ENCODE peak calls at places on chromosomes 3 and 15, in seven cellular contexts. K is mesenchymal stem cell, Q is neuronal stem cell, I is H9, F is IMR-90, V is H1, E is trophoblast cell. S is an unnamed sample.

GRCh38 chr3:14324224-14324944 is 78.0 kb upstream of the SLC6A6 start:
- DNase-seq in K (peak; percentile 34), Q (no peak), I (no peak), F (peak; percentile 13), V (no peak), E (peak; percentile 92), S (peak; percentile 95)

GRCh38 chr15:77291107-77291506 is 128.8 kb downstream of the PEAK1 start:
- DNase-seq in K (no peak), Q (no peak), I (no peak), F (no peak), V (no peak), E (no peak), S (no peak)

GRCh38 chr3:12993022-12993622 is 80.1 kb downstream of the IQSEC1 start:
- DNase-seq in K (peak; percentile 39), Q (peak; percentile 61), I (peak; percentile 84), F (peak; percentile 11), V (peak; percentile 77), E (peak; percentile 91), S (peak; percentile 94)

GRCh38 chr3:73294532-73294931 is 233.1 kb downstream of the EBLN2 start:
- DNase-seq in K (no peak), Q (no peak), I (peak; percentile 35), F (no peak), V (no peak), E (no peak), S (peak; percentile 48)

GRCh38 chr3:38473229-38473628 is 19.5 kb downstream of the ACVR2B start:
- DNase-seq in K (peak; percentile 10), Q (no peak), I (no peak), F (no peak), V (no peak), E (no peak), S (peak; percentile 24)

GRCh38 chr3:156181509-156181908 is 61.1 kb downstream of the KCNAB1 start:
- DNase-seq in K (peak; percentile 14), Q (no peak), I (no peak), F (peak; percentile 72), V (no peak), E (peak; percentile 23), S (peak; percentile 19)

GRCh38 chr3:189404036-189404435 is 227.2 kb upstream of the TP63 start:
- DNase-seq in K (no peak), Q (no peak), I (no peak), F (no peak), V (no peak), E (no peak), S (no peak)

GRCh38 chr15:51846463-51847230 is 17.2 kb downstream of the TMOD3 start:
- DNase-seq in K (peak; percentile 80), Q (no peak), I (no peak), F (peak; percentile 62), V (no peak), E (peak; percentile 36), S (no peak)

GRCh38 chr3:114378760-114379159 is 84.9 kb downstream of the TIGIT start:
- DNase-seq in K (no peak), Q (no peak), I (no peak), F (no peak), V (no peak), E (no peak), S (no peak)

GRCh38 chr15:98703291-98703690 is 55.0 kb downstream of the IGF1R start:
- DNase-seq in K (no peak), Q (no peak), I (no peak), F (no peak), V (no peak), E (no peak), S (no peak)

GRCh38 chr3:154421067-154421466 is 8.9 kb downstream of the GPR149 start:
- DNase-seq in K (peak; percentile 22), Q (peak; percentile 33), I (peak; percentile 23), F (no peak), V (peak; percentile 58), E (peak; percentile 45), S (peak; percentile 26)

GRCh38 chr15:98904466-98905048 is 103.0 kb downstream of the PGPEP1L start:
- DNase-seq in K (peak; percentile 75), Q (no peak), I (peak; percentile 58), F (peak; percentile 75), V (no peak), E (peak; percentile 76), S (peak; percentile 84)

GRCh38 chr15:79608041-79608440 is 175.9 kb downstream of the MINAR1 start:
- DNase-seq in K (no peak), Q (no peak), I (no peak), F (no peak), V (no peak), E (no peak), S (no peak)

GRCh38 chr3:23698652-23699313 is 107.0 kb upstream of the UBE2E1 start:
- DNase-seq in K (no peak), Q (no peak), I (no peak), F (no peak), V (no peak), E (peak; percentile 81), S (no peak)

GRCh38 chr3:192887047-192887446 is 30.6 kb downstream of the MB21D2 start:
- DNase-seq in K (peak; percentile 86), Q (no peak), I (no peak), F (peak; percentile 52), V (no peak), E (no peak), S (peak; percentile 64)

GRCh38 chr3:63931290-63931689 is 19.1 kb upstream of the SCAANT1 start:
- DNase-seq in K (no peak), Q (no peak), I (no peak), F (no peak), V (no peak), E (no peak), S (peak; percentile 59)

GRCh38 chr3:8739757-8740508 is 6.3 kb downstream of the CAV3 start:
- DNase-seq in K (peak; percentile 49), Q (no peak), I (no peak), F (peak; percentile 78), V (no peak), E (peak; percentile 48), S (no peak)

GRCh38 chr3:181326637-181327223 is 337.2 kb upstream of the DNAJC19 start:
- DNase-seq in K (no peak), Q (peak; percentile 18), I (no peak), F (no peak), V (no peak), E (peak; percentile 57), S (peak; percentile 47)

GRCh38 chr3:98884675-98885371 is 16.7 kb downstream of the DCBLD2 start:
- DNase-seq in K (peak; percentile 21), Q (no peak), I (no peak), F (peak; percentile 55), V (no peak), E (peak; percentile 18), S (no peak)

GRCh38 chr3:10470666-10471336 is 34.6 kb downstream of the ATP2B2 start:
- DNase-seq in K (no peak), Q (peak; percentile 79), I (peak; percentile 65), F (no peak), V (peak; percentile 69), E (no peak), S (peak; percentile 69)
- H3K4me2 ChIP-seq in K (no peak overlapping the region), Q (peak overlapping the region; percentile 90), I (peak overlapping the region; percentile 38), F (no peak overlapping the region), V (peak overlapping the region; percentile 62), E (no peak overlapping the region), S (peak overlapping the region; percentile 29)

DNA sequence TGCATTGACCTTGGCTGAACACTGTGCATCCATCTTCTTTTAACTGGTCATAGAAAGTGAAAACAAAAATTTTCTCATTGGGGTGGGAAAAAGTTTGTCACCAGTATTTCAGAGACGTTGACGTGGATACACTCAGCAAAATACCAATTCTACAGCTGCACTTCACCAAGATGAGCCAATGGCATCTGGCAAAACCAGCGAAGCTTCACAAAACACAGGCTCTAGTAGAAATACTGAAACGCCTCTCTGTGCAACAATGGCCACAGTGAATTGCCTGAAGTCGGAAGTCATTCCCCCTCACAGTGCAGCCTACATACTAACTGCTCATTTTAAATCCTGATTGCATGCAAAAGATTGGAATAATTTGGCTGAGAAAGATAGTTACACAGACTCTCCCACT is 17.0 kb downstream of the PCYT1A start:
- DNase-seq in K (no peak), Q (no peak), I (no peak), F (no peak), V (no peak), E (peak; percentile 70), S (no peak)
- H2AK5ac ChIP-seq in K (no peak overlapping the region), Q (no peak overlapping the region), I (no peak overlapping the region), F (no peak overlapping the region), V (no peak overlapping the region), E (no peak overlapping the region), S (no peak overlapping the region)

GRCh38 chr3:161263057-161263456 is 41.9 kb downstream of the NMD3 start:
- DNase-seq in K (peak; percentile 67), Q (no peak), I (no peak), F (peak; percentile 65), V (no peak), E (no peak), S (no peak)

GRCh38 chr3:161267646-161268045 is 46.5 kb downstream of the NMD3 start:
- DNase-seq in K (no peak), Q (no peak), I (no peak), F (no peak), V (no peak), E (no peak), S (no peak)

GRCh38 chr3:161265916-161266571 is 44.9 kb downstream of the NMD3 start:
- DNase-seq in K (peak; percentile 12), Q (no peak), I (no peak), F (peak; percentile 17), V (no peak), E (no peak), S (no peak)

GRCh38 chr3:161266731-161267150 is 45.6 kb downstream of the NMD3 start:
- DNase-seq in K (peak; percentile 84), Q (no peak), I (no peak), F (peak; percentile 86), V (no peak), E (no peak), S (no peak)

DNA sequence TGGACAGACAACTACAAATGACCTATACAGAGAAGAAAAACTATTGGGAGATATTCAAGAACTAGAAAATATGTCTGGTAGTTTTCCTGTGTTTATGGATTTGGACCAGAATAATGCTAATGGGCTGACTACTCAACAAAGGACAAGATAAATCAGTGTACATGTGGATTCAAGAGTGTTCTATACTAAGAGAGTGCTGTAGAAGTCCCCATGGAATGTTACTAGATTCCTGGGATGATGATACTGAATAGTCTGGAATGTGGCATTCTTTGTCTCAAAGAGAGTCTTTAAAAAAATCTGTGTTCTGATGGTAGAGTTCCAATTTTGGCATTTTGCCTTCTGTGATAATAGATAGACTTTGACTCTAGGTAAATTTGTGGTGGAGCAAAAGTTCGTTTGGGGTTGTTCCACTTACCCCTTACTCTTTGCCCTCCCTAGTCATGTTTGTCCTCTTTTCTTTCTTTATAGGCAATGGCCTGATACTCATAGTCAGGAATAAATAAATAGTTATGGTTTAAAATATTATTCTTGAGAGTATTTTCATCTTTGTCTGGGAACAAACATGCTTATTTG is 43.7 kb downstream of the NMD3 start:
- DNase-seq in K (peak; percentile 41), Q (no peak), I (no peak), F (peak; percentile 43), V (no peak), E (peak; percentile 44), S (no peak)
- H2BK5ac ChIP-seq in K (no peak overlapping the region), Q (no peak overlapping the region), I (no peak overlapping the region), F (peak overlapping the region; percentile 93), V (no peak overlapping the region), E (no peak overlapping the region), S (no peak overlapping the region)

GRCh38 chr15:39976291-39977274 is 42.7 kb downstream of the EIF2AK4 start:
- DNase-seq in K (no peak), Q (peak; percentile 35), I (peak; percentile 79), F (peak; percentile 52), V (peak; percentile 80), E (peak; percentile 42), S (peak; percentile 65)
- H3K4me2 ChIP-seq in K (peak overlapping the region; percentile 39), Q (peak overlapping the region; percentile 47), I (no peak overlapping the region), F (peak overlapping the region; percentile 68), V (peak overlapping the region; percentile 53), E (peak overlapping the region; percentile 64), S (peak overlapping the region; percentile 31)

S was measured in mesendoderm.